ENCODE peak calls at places on chromosome 10, in eight cellular contexts. E is mucosa of descending colon, H is A549, G is suprapubic skin, O is fibroblast of the aortic adventitia, T is GM13977, A is stomach, P is RWPE1. B is an unnamed sample.

GRCh38 chr10:85433248-85433647 is 933.3 kb downstream of the GRID1 start:
- DNase-seq in E (no peak), H (no peak), G (no peak), O (no peak), T (no peak), A (no peak), P (no peak), B (no peak)

GRCh38 chr10:79162861-79163662 is 94.3 kb downstream of the ZMIZ1 start:
- DNase-seq in E (no peak), H (peak; percentile 64), G (no peak), O (peak; percentile 41), T (no peak), A (no peak), P (peak; percentile 71), B (no peak)

GRCh38 chr10:184911-185310 is 49.7 kb downstream of the ZMYND11 start:
- DNase-seq in E (no peak), H (no peak), G (no peak), O (no peak), T (no peak), A (no peak), P (peak; percentile 3), B (no peak)

GRCh38 chr10:74875966-74876365 is 49.6 kb downstream of the KAT6B start:
- DNase-seq in E (no peak), H (peak; percentile 12), G (no peak), O (no peak), T (no peak), A (no peak), P (no peak), B (no peak)

GRCh38 chr10:49587981-49588380 is 22.1 kb upstream of the SLC18A3 start:
- DNase-seq in E (no peak), H (no peak), G (no peak), O (no peak), T (no peak), A (no peak), P (no peak), B (no peak)

GRCh38 chr10:48667960-48668541 is 16.6 kb upstream of the WDFY4 start:
- DNase-seq in E (no peak), H (no peak), G (no peak), O (no peak), T (peak; percentile 48), A (no peak), P (no peak), B (no peak)

GRCh38 chr10:77524300-77524711 is 113.3 kb downstream of the KCNMA1 start:
- DNase-seq in E (no peak), H (no peak), G (no peak), O (peak; percentile 94), T (no peak), A (no peak), P (no peak), B (no peak)

GRCh38 chr10:23826399-23826798 is 382.5 kb upstream of the KIAA1217 start:
- DNase-seq in E (no peak), H (no peak), G (no peak), O (peak; percentile 2), T (no peak), A (no peak), P (peak; percentile 34), B (no peak)

GRCh38 chr10:70376436-70377378 is 5.7 kb downstream of the LRRC20 start:
- DNase-seq in E (no peak), H (no peak), G (no peak), O (no peak), T (no peak), A (no peak), P (peak; percentile 59), B (no peak)

GRCh38 chr10:86316990-86317389 is 49.6 kb downstream of the GRID1 start:
- DNase-seq in E (no peak), H (no peak), G (no peak), O (no peak), T (no peak), A (no peak), P (no peak), B (no peak)

GRCh38 chr10:25017661-25018060 is 1.2 kb downstream of the THNSL1 start:
- DNase-seq in E (no peak), H (no peak), G (no peak), O (no peak), T (no peak), A (no peak), P (no peak), B (no peak)

GRCh38 chr10:115936926-115937755 is 335.9 kb downstream of the GFRA1 start:
- DNase-seq in E (no peak), H (no peak), G (no peak), O (peak; percentile 42), T (no peak), A (no peak), P (no peak), B (no peak)

GRCh38 chr10:6409982-6410694 is 169.9 kb downstream of the PRKCQ start:
- DNase-seq in E (no peak), H (no peak), G (no peak), O (peak; percentile 45), T (no peak), A (no peak), P (no peak), B (no peak)

GRCh38 chr10:71064413-71065118 is 147.8 kb upstream of the UNC5B start:
- DNase-seq in E (no peak), H (no peak), G (no peak), O (no peak), T (no peak), A (no peak), P (no peak), B (no peak)

GRCh38 chr10:11521860-11522259 is 89.6 kb downstream of the USP6NL start:
- DNase-seq in E (no peak), H (no peak), G (no peak), O (peak; percentile 82), T (no peak), A (no peak), P (no peak), B (no peak)

GRCh38 chr10:120208488-120208887 is 248.5 kb upstream of the PLPP4 start:
- DNase-seq in E (no peak), H (no peak), G (no peak), O (no peak), T (no peak), A (no peak), P (no peak), B (no peak)

GRCh38 chr10:120217736-120218135 is 239.3 kb upstream of the PLPP4 start:
- DNase-seq in E (no peak), H (no peak), G (no peak), O (no peak), T (no peak), A (no peak), P (no peak), B (peak; percentile 61)

GRCh38 chr10:120209124-120209523 is 247.9 kb upstream of the PLPP4 start:
- DNase-seq in E (no peak), H (no peak), G (no peak), O (no peak), T (no peak), A (no peak), P (no peak), B (no peak)

DNA sequence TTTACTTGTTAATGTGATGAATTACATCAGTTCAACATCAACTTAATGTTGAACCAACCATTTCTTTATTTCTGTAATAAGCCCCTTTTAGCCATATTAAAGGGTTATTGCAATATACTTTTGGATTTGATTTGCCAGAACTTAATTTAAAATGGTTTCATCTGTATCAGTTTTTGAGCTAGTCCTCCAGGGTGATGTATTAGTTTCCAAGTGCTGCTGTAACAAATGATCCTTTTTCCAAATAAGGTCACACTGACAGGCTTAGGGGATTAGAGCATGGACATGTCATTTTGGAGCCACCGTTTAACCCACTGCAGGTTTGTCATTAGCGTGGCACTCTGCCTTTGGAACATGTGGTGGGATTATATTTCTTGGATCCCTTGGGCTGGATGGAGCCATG is 244.8 kb upstream of the PLPP4 start:
- DNase-seq in E (no peak), H (no peak), G (no peak), O (no peak), T (no peak), A (no peak), P (no peak), B (no peak)
- TF ChIP-seq CTCF in E (no peak), H (no peak), G (no peak), O (no peak), T (no peak), A (no peak), P (no peak), B (no peak)

GRCh38 chr10:99630439-99630838 is 10.2 kb upstream of the SLC25A28 start:
- DNase-seq in E (no peak), H (no peak), G (no peak), O (peak; percentile 83), T (no peak), A (peak; percentile 58), P (peak; percentile 45), B (no peak)
- TF ChIP-seq CTCF in E (no peak), H (peak; percentile 54), G (peak; percentile 23), O (peak; percentile 63), T (peak; percentile 45), A (no peak), P (peak; percentile 58), B (no peak)

DNA sequence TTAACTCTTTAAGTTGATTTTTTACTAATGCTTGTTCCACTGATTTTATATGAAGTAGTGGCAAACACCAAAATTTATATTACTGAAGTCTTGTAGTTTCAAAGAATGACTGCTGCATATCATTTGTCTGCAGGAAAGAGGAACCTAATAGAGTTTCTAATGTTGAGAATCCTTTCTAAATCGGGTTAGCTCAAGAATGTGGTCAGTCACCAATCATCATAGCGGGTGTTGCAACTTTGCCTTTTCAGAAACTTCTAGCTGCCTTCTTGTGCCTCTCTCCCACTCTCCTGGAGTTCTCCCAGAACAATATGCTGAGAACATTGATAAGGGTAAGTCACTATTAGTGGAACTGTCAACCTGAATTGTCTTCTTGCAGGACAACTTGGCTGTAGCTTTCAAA is 524.8 kb upstream of the SORCS1 start:
- DNase-seq in E (no peak), H (no peak), G (no peak), O (no peak), T (no peak), A (no peak), P (no peak), B (no peak)
- TF ChIP-seq CTCF in E (no peak), H (no peak), G (no peak), O (no peak), T (no peak), A (no peak), P (no peak), B (no peak)

GRCh38 chr10:32211046-32211363 is 136.0 kb downstream of the EPC1 start:
- DNase-seq in E (no peak), H (no peak), G (no peak), O (no peak), T (no peak), A (no peak), P (no peak), B (no peak)
- TF ChIP-seq CTCF in E (peak; percentile 13), H (no peak), G (no peak), O (no peak), T (no peak), A (no peak), P (peak; percentile 20), B (no peak)

DNA sequence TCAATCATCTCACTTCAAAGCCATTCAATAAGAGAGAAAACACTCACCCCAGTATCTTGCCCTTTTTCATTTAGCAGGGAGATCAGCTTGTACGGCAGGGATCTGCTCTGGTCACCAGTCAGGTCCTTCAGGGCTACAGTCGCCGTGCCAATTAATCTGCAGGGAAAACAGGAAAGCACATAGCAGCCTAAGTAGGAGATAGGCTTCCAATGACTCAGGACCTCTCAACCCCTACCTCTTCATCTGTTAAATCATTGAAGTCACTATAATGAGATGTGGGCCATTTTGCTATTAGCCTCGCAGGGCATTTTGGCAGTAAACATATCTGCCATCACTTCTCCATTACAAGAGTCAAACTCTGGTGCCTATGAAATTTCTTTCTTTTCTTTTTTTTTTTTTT is 50.8 kb downstream of the MYOF start:
- DNase-seq in E (no peak), H (no peak), G (no peak), O (no peak), T (no peak), A (no peak), P (no peak), B (no peak)
- TF ChIP-seq CTCF in E (no peak), H (no peak), G (no peak), O (no peak), T (no peak), A (no peak), P (no peak), B (no peak)